ENCODE peak calls at places on chromosome 2, in six cellular contexts. J is body of pancreas, C is spleen, A is fibroblast of lung, R is upper lobe of right lung, K is ovary. F is an unnamed sample.

GRCh38 chr2:192697880-192698279 is 503.1 kb upstream of the TMEFF2 start:
- DNase-seq in J (no peak), C (no peak), A (no peak), R (no peak), K (no peak), F (no peak)

GRCh38 chr2:239866350-239866749 is 158.8 kb downstream of the NDUFA10 start:
- DNase-seq in J (no peak), C (no peak), A (no peak), R (no peak), K (no peak), F (no peak)

GRCh38 chr2:238449909-238450417 is 23.2 kb downstream of the ASB1 start:
- DNase-seq in J (peak), C (peak), A (peak), R (peak), K (no peak), F (no peak)

GRCh38 chr2:44620189-44620990 is 258.6 kb downstream of the CAMKMT start:
- DNase-seq in J (no peak), C (no peak), A (no peak), R (no peak), K (no peak), F (no peak)

GRCh38 chr2:178385595-178386148 is 65.3 kb downstream of the PRKRA start:
- DNase-seq in J (no peak), C (no peak), A (no peak), R (no peak), K (no peak), F (no peak)

GRCh38 chr2:36729067-36729466 is 32.6 kb downstream of the VIT start:
- DNase-seq in J (no peak), C (no peak), A (no peak), R (no peak), K (no peak), F (no peak)

GRCh38 chr2:223735035-223735640 is 102.2 kb downstream of the AP1S3 start:
- DNase-seq in J (no peak), C (no peak), A (peak), R (no peak), K (no peak), F (no peak)

GRCh38 chr2:176637497-176638166 is 368.4 kb downstream of the MTX2 start:
- DNase-seq in J (peak), C (peak), A (peak), R (peak), K (peak), F (no peak)

GRCh38 chr2:76257802-76258201 is 547.1 kb upstream of the GCFC2 start:
- DNase-seq in J (no peak), C (no peak), A (no peak), R (no peak), K (no peak), F (no peak)

GRCh38 chr2:230809015-230809414 is 55.7 kb upstream of the ITM2C start:
- DNase-seq in J (no peak), C (no peak), A (no peak), R (no peak), K (no peak), F (no peak)

GRCh38 chr2:215619989-215620388 is 184.1 kb upstream of the FN1 start:
- DNase-seq in J (no peak), C (peak), A (no peak), R (peak), K (no peak), F (no peak)

GRCh38 chr2:216756435-216756834 is 61.1 kb upstream of the IGFBP5 start:
- DNase-seq in J (no peak), C (no peak), A (no peak), R (no peak), K (no peak), F (no peak)

GRCh38 chr2:205964111-205964761 is 121.7 kb downstream of the INO80D start:
- DNase-seq in J (no peak), C (no peak), A (no peak), R (no peak), K (no peak), F (no peak)

GRCh38 chr2:149040451-149040850 is 2.0 kb downstream of the LYPD6B start:
- DNase-seq in J (peak), C (no peak), A (no peak), R (no peak), K (no peak), F (no peak)

GRCh38 chr2:8413589-8414135 is 268.2 kb upstream of the ID2 start:
- DNase-seq in J (peak), C (no peak), A (no peak), R (no peak), K (peak), F (no peak)

GRCh38 chr2:236873666-236874065 is 212.0 kb upstream of the COPS8 start:
- DNase-seq in J (no peak), C (no peak), A (no peak), R (no peak), K (no peak), F (no peak)

GRCh38 chr2:240147382-240147781 is 6.9 kb upstream of the OTOS start:
- DNase-seq in J (no peak), C (no peak), A (no peak), R (no peak), K (no peak), F (no peak)

GRCh38 chr2:237488295-237488694 is 1.2 kb downstream of the MLPH start:
- DNase-seq in J (no peak), C (peak), A (no peak), R (peak), K (peak), F (no peak)

GRCh38 chr2:47664817-47665216 is 118.1 kb upstream of the MSH6 start:
- DNase-seq in J (no peak), C (no peak), A (no peak), R (no peak), K (no peak), F (no peak)
- TF ChIP-seq CTCF in J (no peak), C (no peak), A (peak), R (no peak), K (no peak), F (peak)

GRCh38 chr2:30665761-30666306 is 141.4 kb downstream of the CAPN13 start:
- DNase-seq in J (no peak), C (no peak), A (no peak), R (no peak), K (no peak), F (no peak)

GRCh38 chr2:30673127-30673526 is 134.1 kb downstream of the CAPN13 start:
- DNase-seq in J (no peak), C (no peak), A (no peak), R (no peak), K (no peak), F (no peak)

GRCh38 chr2:30666307-30666874 is 140.9 kb downstream of the CAPN13 start:
- DNase-seq in J (no peak), C (no peak), A (peak), R (no peak), K (no peak), F (peak)

GRCh38 chr2:30675758-30676157 is 131.5 kb downstream of the CAPN13 start:
- DNase-seq in J (no peak), C (no peak), A (no peak), R (no peak), K (no peak), F (no peak)

DNA sequence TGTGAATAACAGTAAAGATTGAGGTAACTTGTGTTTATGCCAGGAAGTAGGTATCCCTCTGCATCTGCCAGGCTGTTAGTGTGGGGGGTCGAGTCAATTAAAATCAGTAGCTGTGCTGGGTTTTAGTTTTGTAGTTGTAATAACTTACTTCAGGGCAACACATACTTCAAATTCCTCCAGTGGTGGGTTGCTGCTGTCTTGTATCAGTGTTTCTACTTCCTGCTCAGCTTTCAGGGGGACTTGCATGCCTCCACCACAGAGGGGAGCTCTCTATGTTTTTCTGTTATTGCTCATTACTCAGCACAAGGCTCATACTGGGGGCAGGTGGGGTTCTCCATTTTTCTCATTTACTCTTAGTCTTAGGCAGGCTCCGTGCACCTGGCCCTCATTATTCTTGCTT is 136.8 kb downstream of the CAPN13 start:
- DNase-seq in J (no peak), C (no peak), A (no peak), R (no peak), K (no peak), F (no peak)
- TF ChIP-seq CTCF in J (no peak), C (no peak), A (no peak), R (no peak), K (no peak), F (peak)

DNA sequence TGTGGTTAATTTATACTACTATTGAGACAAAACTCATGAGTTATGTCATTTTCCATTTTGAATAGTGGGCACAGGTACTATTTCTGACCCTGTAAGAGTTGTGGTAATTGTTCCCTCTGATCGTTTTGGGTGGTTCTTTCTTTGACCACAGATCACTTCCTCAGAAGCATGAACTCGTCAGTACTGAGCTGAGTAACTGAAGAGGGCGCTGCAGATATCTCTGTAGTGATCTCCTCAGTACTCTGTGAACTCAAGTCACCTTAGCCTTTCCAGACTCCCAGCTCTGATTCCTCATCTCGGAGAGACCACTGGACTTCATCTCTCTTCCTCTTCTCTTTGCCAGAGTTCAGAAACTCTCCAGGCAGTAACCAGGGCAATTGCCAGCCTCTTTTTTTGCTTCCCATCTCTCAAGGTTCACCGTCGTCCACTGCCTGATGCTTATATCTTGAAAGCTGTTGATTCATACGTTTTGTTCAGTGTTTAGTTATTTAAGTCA is 9.4 kb upstream of the IL1RL1 start:
- DNase-seq in J (no peak), C (no peak), A (peak), R (no peak), K (no peak), F (no peak)
- TF ChIP-seq CTCF in J (no peak), C (peak), A (peak), R (peak), K (no peak), F (peak)

GRCh38 chr2:26552641-26553040 is 74.7 kb upstream of the OTOF start:
- DNase-seq in J (no peak), C (peak), A (no peak), R (peak), K (no peak), F (no peak)

GRCh38 chr2:26556309-26557243 is 78.7 kb upstream of the OTOF start:
- DNase-seq in J (no peak), C (peak), A (no peak), R (peak), K (no peak), F (no peak)

GRCh38 chr2:26557244-26557925 is 79.5 kb upstream of the OTOF start:
- DNase-seq in J (no peak), C (peak), A (no peak), R (peak), K (no peak), F (no peak)

GRCh38 chr2:26558271-26559043 is 80.5 kb upstream of the OTOF start:
- DNase-seq in J (no peak), C (peak), A (no peak), R (peak), K (no peak), F (no peak)

GRCh38 chr2:26555246-26556133 is 77.6 kb upstream of the OTOF start:
- DNase-seq in J (no peak), C (peak), A (no peak), R (peak), K (no peak), F (no peak)
- TF ChIP-seq CTCF in J (no peak), C (no peak), A (no peak), R (no peak), K (no peak), F (peak)

GRCh38 chr2:218010116-218010837 is 7.5 kb upstream of the TNS1 start:
- DNase-seq in J (peak), C (peak), A (peak), R (peak), K (peak), F (no peak)
- TF ChIP-seq CTCF in J (peak), C (peak), A (peak), R (peak), K (peak), F (peak)

DNA sequence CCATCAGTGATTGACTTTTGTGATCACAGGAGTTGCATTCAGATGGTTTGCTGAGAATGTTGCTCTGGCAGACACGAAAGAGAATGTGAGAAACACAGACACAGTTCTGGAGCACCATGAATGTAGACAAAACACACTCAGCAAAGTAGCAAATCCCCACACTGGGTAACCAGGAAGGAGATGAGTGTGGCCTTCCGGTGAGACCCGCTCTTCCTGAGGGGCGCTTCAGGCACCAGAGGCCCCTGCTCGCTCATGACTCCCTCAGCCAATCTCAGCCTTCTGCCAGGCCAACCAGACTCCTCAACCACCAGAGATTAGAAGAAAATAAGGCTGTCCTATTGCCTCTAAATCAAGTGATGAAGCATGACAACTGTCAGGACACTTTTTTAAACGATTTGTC is 153.0 kb downstream of the BCL11A start:
- DNase-seq in J (no peak), C (no peak), A (no peak), R (no peak), K (no peak), F (no peak)
- TF ChIP-seq CTCF in J (no peak), C (no peak), A (no peak), R (no peak), K (no peak), F (no peak)

GRCh38 chr2:165662720-165663119 is 131.3 kb downstream of the GALNT3 start:
- DNase-seq in J (no peak), C (no peak), A (no peak), R (no peak), K (no peak), F (no peak)

GRCh38 chr2:165667375-165667774 is 126.7 kb downstream of the GALNT3 start:
- DNase-seq in J (no peak), C (no peak), A (no peak), R (no peak), K (no peak), F (no peak)

GRCh38 chr2:165665614-165666013 is 128.4 kb downstream of the GALNT3 start:
- DNase-seq in J (no peak), C (no peak), A (no peak), R (no peak), K (no peak), F (no peak)

DNA sequence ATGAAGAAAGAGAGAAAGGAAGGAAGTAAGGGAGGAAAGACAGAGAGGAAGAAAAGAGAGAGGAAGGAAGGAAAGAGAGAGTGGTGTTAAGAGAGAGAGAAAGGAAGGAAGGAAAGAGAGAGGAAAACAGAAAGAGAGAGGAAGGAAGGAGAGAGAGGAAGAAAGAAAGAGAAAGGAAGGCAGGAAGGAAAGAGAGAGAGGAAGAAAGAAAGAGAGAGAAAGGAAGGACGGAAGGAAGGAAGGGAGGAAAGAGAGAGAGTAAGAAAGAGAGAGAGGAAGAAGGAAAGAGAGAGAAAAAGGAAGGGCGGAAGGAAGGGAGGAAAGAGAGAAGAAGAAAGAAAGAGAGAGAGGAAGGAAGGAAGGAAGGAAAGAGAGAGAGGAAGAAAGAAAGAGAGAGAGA is 127.4 kb downstream of the GALNT3 start:
- DNase-seq in J (no peak), C (no peak), A (no peak), R (no peak), K (no peak), F (no peak)
- TF ChIP-seq CTCF in J (no peak), C (no peak), A (no peak), R (no peak), K (no peak), F (no peak)

DNA sequence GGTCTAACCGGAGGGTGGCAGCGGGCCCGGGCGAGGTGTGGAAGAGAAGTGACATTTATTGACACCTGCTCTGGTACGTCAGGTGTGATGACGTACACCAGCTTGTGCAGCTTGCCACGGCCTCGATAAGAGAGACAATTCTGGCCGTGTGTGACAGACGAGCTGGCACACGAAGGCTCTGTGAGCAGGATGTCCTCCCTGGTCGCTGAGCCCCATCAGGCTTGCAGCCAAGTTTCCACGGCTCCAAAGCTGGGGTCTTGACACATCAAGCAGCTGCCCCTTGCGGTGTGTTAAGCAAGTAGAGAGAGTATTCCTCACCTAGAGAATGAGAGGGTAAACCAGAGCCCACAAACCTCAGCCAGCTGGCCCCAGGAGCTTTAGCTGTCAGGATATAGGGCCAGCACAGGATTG is 30.6 kb downstream of the TOGARAM2 start:
- DNase-seq in J (peak), C (peak), A (no peak), R (peak), K (no peak), F (no peak)
- TF ChIP-seq CTCF in J (no peak), C (no peak), A (no peak), R (no peak), K (no peak), F (no peak)

F was measured in HFF-Myc.